ENCODE peak calls at places on chromosomes 1 and 21, in four cellular contexts. Z is left ventricle myocardium inferior, C is sigmoid colon, G is OCI-LY7. S is an unnamed sample.

GRCh38 chr1:155309423-155310021 is 856 bp downstream of the FDPS start:
- DNase-seq in Z (peak; percentile 33), C (no peak), G (peak; percentile 32), S (no peak)

GRCh38 chr1:204241050-204241449 is 27.3 kb upstream of the GOLT1A start:
- DNase-seq in G (no peak), Z (no peak), C (no peak), S (no peak)

GRCh38 chr1:15524283-15525042 is 448 bp upstream of the CASP9 start:
- DNase-seq in C (peak; percentile 100), G (peak; percentile 99), Z (peak; percentile 100), S (peak; percentile 98)

GRCh38 chr1:29675481-29676263 is 439.4 kb downstream of the PTPRU start:
- DNase-seq in C (no peak), Z (no peak), G (no peak), S (no peak)

GRCh38 chr1:91864017-91864700 is 21.8 kb downstream of the TGFBR3 start:
- DNase-seq in Z (no peak), C (no peak), G (no peak), S (no peak)

GRCh38 chr1:22500476-22500875 is 48.8 kb downstream of the ZBTB40 start:
- DNase-seq in G (no peak), Z (no peak), C (no peak), S (no peak)

GRCh38 chr21:16534408-16535099 is 804.8 kb downstream of the USP25 start:
- DNase-seq in Z (peak; percentile 80), C (peak; percentile 85), G (no peak), S (peak; percentile 50)

GRCh38 chr1:230515451-230516145 is 89.5 kb upstream of the PGBD5 start:
- DNase-seq in C (no peak), G (no peak), Z (no peak), S (no peak)

GRCh38 chr1:43719063-43719462 is 11.7 kb downstream of the ST3GAL3 start:
- DNase-seq in Z (no peak), C (no peak), G (no peak), S (no peak)

GRCh38 chr1:101846820-101847219 is 149.9 kb downstream of the OLFM3 start:
- DNase-seq in G (no peak), C (no peak), Z (no peak), S (no peak)

GRCh38 chr21:37582613-37583012 is 216.0 kb downstream of the DYRK1A start:
- DNase-seq in G (peak; percentile 29), C (no peak), Z (no peak), S (no peak)
- TF ChIP-seq CTCF in G (peak; percentile 60), C (peak; percentile 66), Z (peak; percentile 67), S (peak; percentile 57)

GRCh38 chr1:3775248-3775497 is 2.6 kb downstream of the SMIM1 start:
- DNase-seq in Z (no peak), G (no peak), C (no peak), S (no peak)

GRCh38 chr1:3777078-3777547 is 4.6 kb downstream of the SMIM1 start:
- DNase-seq in G (no peak), Z (no peak), C (no peak), S (no peak)

GRCh38 chr1:3776231-3777030 is 3.9 kb downstream of the SMIM1 start:
- DNase-seq in Z (no peak), C (no peak), G (no peak), S (no peak)

GRCh38 chr1:3774503-3775247 is 2.1 kb downstream of the SMIM1 start:
- DNase-seq in G (no peak), C (no peak), Z (no peak), S (no peak)

DNA sequence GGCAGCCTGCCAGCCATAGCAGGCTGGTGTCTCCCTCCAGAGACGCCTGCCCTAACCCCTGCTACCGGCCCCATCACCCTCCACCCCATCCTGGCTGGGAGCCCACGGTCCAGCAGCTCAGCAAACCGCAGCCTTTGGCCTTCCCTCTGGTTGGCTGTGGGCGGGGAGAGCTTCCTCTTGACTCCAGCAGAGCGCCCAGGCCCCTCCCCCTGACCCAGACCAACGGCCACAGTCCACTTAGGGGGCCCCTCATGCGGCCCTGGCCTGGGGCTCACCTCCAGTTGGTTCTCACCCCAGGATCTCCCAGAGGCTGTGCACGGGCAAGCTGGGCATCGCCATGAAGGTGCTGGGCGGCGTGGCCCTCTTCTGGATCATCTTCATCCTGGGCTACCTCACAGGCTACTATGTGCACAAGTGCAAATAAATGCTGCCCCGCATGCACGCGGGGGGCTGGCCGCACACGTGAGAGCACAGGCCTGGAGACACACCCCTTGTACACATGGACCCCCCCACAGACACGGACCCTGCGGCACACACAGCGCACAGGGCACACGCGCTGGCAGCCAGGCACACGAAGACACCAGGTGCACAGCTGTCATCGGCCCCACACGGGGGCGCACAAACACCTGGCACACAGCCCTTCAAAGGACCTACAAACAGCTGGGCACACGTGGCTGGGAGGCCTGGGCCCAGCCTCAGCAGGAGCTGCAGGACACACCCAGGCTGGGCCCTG is 3.1 kb downstream of the SMIM1 start:
- DNase-seq in Z (peak; percentile 57), G (peak; percentile 88), C (no peak), S (no peak)
- H3K27ac ChIP-seq in Z (peak overlapping the region; percentile 19), G (no peak overlapping the region), C (no peak overlapping the region), S (peak overlapping the region; percentile 85)

DNA sequence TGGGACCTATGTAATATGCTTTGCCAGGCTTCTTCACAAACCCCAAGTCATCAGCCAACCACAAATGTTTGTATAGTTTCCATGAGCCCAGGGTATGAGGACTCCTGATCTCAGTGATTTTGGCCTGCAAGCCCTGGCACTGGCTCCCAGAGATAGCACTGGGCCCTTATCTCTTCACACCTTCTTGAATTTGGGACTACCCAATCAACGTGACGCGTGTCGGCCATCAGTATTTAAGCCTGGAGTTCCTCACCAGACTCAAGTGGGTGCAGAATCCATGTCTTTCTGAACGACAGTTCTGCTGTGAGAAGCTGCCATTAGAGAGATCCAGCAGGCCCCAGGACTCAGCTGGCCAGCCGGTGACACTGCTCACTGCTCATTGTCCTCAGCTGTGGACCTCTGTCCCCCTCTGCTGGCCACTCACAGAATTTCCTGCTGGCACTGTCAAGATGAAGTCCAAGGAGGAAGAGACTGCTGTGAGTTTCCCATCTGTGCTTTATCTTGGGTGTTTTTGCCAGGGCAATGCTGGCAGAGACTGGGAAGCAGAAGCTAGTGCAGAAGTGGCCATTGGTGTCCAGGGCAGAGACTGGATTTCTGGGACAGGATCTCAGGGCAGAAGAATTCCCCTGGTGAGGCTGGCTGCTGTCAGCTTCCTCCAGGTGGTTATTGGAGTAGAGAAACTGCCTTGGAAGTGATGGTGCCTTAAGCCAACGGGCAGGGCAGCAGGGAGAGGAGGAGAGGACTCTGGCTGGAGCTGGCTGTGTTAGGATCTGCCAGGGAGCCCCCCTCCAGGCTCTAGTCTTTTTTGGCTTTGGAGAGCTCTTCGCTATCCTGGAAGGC is 28.4 kb downstream of the TMCC2 start:
- DNase-seq in G (peak; percentile 74), Z (peak; percentile 90), C (peak; percentile 95), S (peak; percentile 97)
- TF ChIP-seq CTCF in G (peak; percentile 88), Z (peak; percentile 97), C (peak; percentile 96), S (peak; percentile 94)

DNA sequence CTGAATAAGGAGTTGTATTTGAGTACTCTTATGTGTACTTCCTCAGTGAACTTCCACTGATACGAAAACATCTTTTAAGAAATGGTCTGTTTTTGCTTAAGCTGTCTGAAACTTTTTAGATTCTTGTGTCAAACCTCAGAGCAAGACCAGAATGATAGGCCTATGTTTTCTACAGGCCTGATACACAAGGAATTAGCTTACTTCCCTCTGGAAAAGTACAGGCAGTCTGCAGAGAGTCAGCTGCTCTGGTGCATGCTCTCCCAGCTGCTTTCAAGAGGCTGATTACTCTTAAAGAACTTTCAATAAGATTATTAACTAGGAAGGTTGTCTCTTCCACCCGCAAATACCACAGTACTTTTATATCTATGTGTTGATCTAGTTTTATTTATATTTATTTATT is 9.5 kb downstream of the SNX27 start:
- DNase-seq in Z (no peak), G (no peak), C (no peak), S (no peak)
- H3K27ac ChIP-seq in Z (peak overlapping the region; percentile 56), G (no peak overlapping the region), C (peak overlapping the region; percentile 99), S (peak overlapping the region; percentile 35)